ENCODE peak calls at places on chromosomes 3 and 15, in four cellular contexts. O is K562, W is A549, D is HepG2. F is an unnamed sample.

GRCh38 chr3:120040813-120041377 is 53.4 kb downstream of the GSK3B start:
- DNase-seq in O (no peak), W (no peak), D (no peak), F (no peak)

GRCh38 chr3:131393868-131394267 is 12.3 kb downstream of the NUDT16 start:
- DNase-seq in O (no peak), W (no peak), D (no peak), F (no peak)

GRCh38 chr3:73314182-73314951 is 252.9 kb downstream of the EBLN2 start:
- DNase-seq in O (no peak), W (no peak), D (no peak), F (no peak)

GRCh38 chr15:90618330-90619136 is 88.8 kb downstream of the CRTC3 start:
- DNase-seq in O (no peak), W (no peak), D (no peak), F (peak)

GRCh38 chr15:78033864-78034263 is 43.6 kb downstream of the TBC1D2B start:
- DNase-seq in O (no peak), W (no peak), D (no peak), F (peak)

GRCh38 chr3:168824107-168824506 is 728.4 kb upstream of the GOLIM4 start:
- DNase-seq in O (no peak), W (no peak), D (peak), F (no peak)

GRCh38 chr15:60964527-60964926 is 264.6 kb downstream of the RORA start:
- DNase-seq in O (no peak), W (no peak), D (no peak), F (no peak)

GRCh38 chr3:182729903-182730674 is 63.2 kb upstream of the ATP11B start:
- DNase-seq in O (no peak), W (no peak), D (no peak), F (no peak)

GRCh38 chr15:46577767-46578166 is 942.9 kb downstream of the SQOR start:
- DNase-seq in O (no peak), W (no peak), D (no peak), F (no peak)

GRCh38 chr3:13747627-13748026 is 132.2 kb downstream of the WNT7A start:
- DNase-seq in O (no peak), W (no peak), D (no peak), F (no peak)

GRCh38 chr3:150870406-150870805 is 34.8 kb downstream of the MINDY4B start:
- DNase-seq in O (no peak), W (no peak), D (no peak), F (peak)

GRCh38 chr3:86702381-86702958 is 288.5 kb downstream of the VGLL3 start:
- DNase-seq in O (peak), W (peak), D (no peak), F (peak)

GRCh38 chr3:183224581-183224980 is 28.5 kb upstream of the B3GNT5 start:
- DNase-seq in O (no peak), W (no peak), D (no peak), F (no peak)

GRCh38 chr3:103136621-103137020 is 701.8 kb downstream of the ZPLD1 start:
- DNase-seq in O (no peak), W (no peak), D (no peak), F (no peak)

GRCh38 chr3:13021141-13021933 is 51.9 kb downstream of the IQSEC1 start:
- DNase-seq in O (no peak), W (no peak), D (no peak), F (no peak)

GRCh38 chr3:4656059-4656458 is 162.9 kb downstream of the ITPR1 start:
- DNase-seq in O (peak), W (peak), D (peak), F (peak)

GRCh38 chr3:178370387-178370786 is 165.8 kb upstream of the KCNMB2 start:
- DNase-seq in O (no peak), W (no peak), D (no peak), F (no peak)

GRCh38 chr15:89177633-89178306 is 43.6 kb downstream of the RLBP1 start:
- DNase-seq in O (peak), W (peak), D (peak), F (peak)

GRCh38 chr3:133038089-133038730 is at the start of gene TMEM108:
- DNase-seq in O (peak), W (peak), D (no peak), F (peak)

GRCh38 chr15:36291501-36291900 is 287.9 kb upstream of the CDIN1 start:
- DNase-seq in O (no peak), W (no peak), D (no peak), F (no peak)

GRCh38 chr15:73881539-73882320 is 8.4 kb downstream of the TBC1D21 start:
- DNase-seq in O (no peak), W (no peak), D (no peak), F (no peak)

GRCh38 chr15:50907866-50908208 is 646 bp upstream of the AP4E1 start:
- DNase-seq in O (no peak), W (peak), D (peak), F (peak)

GRCh38 chr3:71451812-71452211 is 131.7 kb downstream of the FOXP1 start:
- DNase-seq in O (no peak), W (no peak), D (no peak), F (no peak)

GRCh38 chr3:58471025-58471887 is 20.6 kb upstream of the KCTD6 start:
- DNase-seq in O (peak), W (peak), D (peak), F (peak)

GRCh38 chr3:107797586-107797985 is 274.8 kb downstream of the BBX start:
- DNase-seq in O (no peak), W (no peak), D (no peak), F (no peak)

GRCh38 chr15:73368301-73369072 is at the start of gene HCN4:
- DNase-seq in O (peak), W (peak), D (no peak), F (no peak)

GRCh38 chr3:98343647-98344507 is 9.8 kb upstream of the OR5K4 start:
- DNase-seq in O (peak), W (peak), D (peak), F (peak)

GRCh38 chr3:134374791-134375541 is 719 bp upstream of the AMOTL2 start:
- DNase-seq in O (no peak), W (peak), D (peak), F (no peak)

GRCh38 chr15:26260517-26261133 is 397.5 kb upstream of the ATP10A start:
- DNase-seq in O (peak), W (peak), D (peak), F (peak)

GRCh38 chr15:92074161-92074560 is 220.7 kb downstream of the SLCO3A1 start:
- DNase-seq in O (no peak), W (no peak), D (no peak), F (no peak)

GRCh38 chr3:167913218-167913902 is 177.8 kb downstream of the SERPINI1 start:
- DNase-seq in O (no peak), W (peak), D (no peak), F (peak)

GRCh38 chr3:170811515-170811914 is 58.5 kb downstream of the RPL22L1 start:
- DNase-seq in O (peak), W (no peak), D (no peak), F (peak)

GRCh38 chr15:31261266-31262142 is 65.1 kb upstream of the KLF13 start:
- DNase-seq in O (no peak), W (no peak), D (no peak), F (no peak)

GRCh38 chr15:46735115-46735514 is 982.2 kb upstream of the SEMA6D start:
- DNase-seq in O (no peak), W (no peak), D (no peak), F (no peak)

GRCh38 chr15:86762874-86763273 is 683.2 kb downstream of the AGBL1 start:
- DNase-seq in O (no peak), W (no peak), D (no peak), F (no peak)

GRCh38 chr3:122581622-122582021 is 4.2 kb downstream of the PARP15 start:
- DNase-seq in O (no peak), W (no peak), D (no peak), F (no peak)

GRCh38 chr3:31466016-31466415 is 66.7 kb upstream of the STT3B start:
- DNase-seq in O (no peak), W (no peak), D (no peak), F (no peak)

GRCh38 chr15:78950906-78951840 is 6.3 kb upstream of the CTSH start:
- DNase-seq in O (no peak), W (peak), D (peak), F (peak)

GRCh38 chr15:100831466-100831865 is 48.2 kb upstream of the ALDH1A3 start:
- DNase-seq in O (no peak), W (no peak), D (no peak), F (no peak)
- TF ChIP-seq MAZ in O (no peak), W (no peak), D (no peak), F (no peak)

GRCh38 chr3:152325136-152325535 is 56.4 kb downstream of the MBNL1 start:
- DNase-seq in O (no peak), W (no peak), D (no peak), F (no peak)
- H3K4me3 ChIP-seq in O (no peak), W (no peak), D (no peak), F (no peak)

GRCh38 chr3:185423178-185423577 is 60.2 kb downstream of the MAP3K13 start:
- DNase-seq in O (no peak), W (peak), D (no peak), F (peak)

GRCh38 chr3:185420762-185421161 is 57.8 kb downstream of the MAP3K13 start:
- DNase-seq in O (no peak), W (no peak), D (no peak), F (no peak)

GRCh38 chr3:185422677-185423076 is 59.7 kb downstream of the MAP3K13 start:
- DNase-seq in O (no peak), W (no peak), D (no peak), F (no peak)

GRCh38 chr3:185424435-185424834 is 61.5 kb downstream of the MAP3K13 start:
- DNase-seq in O (no peak), W (no peak), D (no peak), F (no peak)

GRCh38 chr3:185421577-185422232 is 58.8 kb downstream of the MAP3K13 start:
- DNase-seq in O (no peak), W (no peak), D (no peak), F (no peak)
- TF ChIP-seq MAZ in O (no peak), W (no peak), D (no peak), F (no peak)

GRCh38 chr15:56236197-56236596 is 7.5 kb downstream of the RFX7 start:
- DNase-seq in O (no peak), W (no peak), D (no peak), F (peak)
- H3K4me3 ChIP-seq in O (no peak), W (no peak), D (no peak), F (no peak)

DNA sequence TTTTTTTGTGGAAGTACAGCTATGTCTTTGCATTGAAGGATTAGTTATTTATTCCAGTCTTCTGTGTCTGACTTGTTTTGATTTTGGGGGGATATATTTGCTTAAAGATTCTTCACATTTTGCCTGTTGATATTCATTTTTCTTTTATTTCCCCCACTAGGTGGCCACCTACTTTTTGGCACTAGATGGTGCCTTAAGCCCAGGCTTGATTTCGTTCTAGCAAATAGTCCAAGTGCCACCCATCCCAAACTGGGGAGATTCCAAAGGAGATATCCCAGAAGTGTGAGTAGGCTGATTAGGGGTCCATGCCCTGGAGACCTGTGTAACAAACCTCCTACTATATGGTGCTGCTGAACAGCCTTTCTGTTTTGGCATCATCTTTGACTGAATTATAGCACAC is 80.0 kb upstream of the SPATA16 start:
- DNase-seq in O (no peak), W (peak), D (peak), F (no peak)
- TF ChIP-seq MAZ in O (no peak), W (no peak), D (no peak), F (no peak)

DNA sequence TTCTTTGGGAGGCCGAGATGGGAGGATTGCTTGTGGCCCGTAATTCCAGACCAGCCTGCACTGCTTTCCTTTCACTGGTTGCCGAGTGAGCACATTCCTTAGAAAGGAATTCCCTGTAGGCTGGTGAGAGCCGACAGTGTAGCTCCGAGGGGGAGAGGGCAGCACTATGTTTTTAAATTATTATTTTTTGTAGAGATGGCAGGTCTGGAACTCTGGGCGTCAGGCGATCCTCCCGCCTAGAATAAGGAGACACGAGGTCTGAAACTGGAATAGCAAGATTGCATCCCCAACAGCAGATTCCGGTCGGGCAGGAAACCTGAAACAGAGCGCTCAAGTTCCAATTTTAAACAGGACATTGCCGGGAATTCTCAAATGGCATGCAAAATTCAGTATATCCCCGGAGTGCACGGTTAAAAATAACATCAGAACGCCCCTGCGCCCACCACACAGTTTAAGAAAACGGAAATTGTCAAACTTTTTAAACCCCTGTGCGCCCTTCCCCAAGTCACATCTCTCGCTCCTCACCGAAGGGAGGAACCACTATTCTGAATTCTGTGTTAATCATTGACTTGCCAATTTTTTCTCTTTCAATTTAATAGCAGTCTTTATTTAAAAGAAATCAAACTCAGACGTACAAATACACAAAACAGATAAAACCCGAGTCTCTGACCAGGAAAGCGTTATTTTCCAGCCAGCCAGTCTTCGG is 637 bp upstream of the RNU5B-1 start:
- DNase-seq in O (no peak), W (no peak), D (peak), F (peak)
- H3K4me3 ChIP-seq in O (peak), W (peak), D (peak), F (peak)

DNA sequence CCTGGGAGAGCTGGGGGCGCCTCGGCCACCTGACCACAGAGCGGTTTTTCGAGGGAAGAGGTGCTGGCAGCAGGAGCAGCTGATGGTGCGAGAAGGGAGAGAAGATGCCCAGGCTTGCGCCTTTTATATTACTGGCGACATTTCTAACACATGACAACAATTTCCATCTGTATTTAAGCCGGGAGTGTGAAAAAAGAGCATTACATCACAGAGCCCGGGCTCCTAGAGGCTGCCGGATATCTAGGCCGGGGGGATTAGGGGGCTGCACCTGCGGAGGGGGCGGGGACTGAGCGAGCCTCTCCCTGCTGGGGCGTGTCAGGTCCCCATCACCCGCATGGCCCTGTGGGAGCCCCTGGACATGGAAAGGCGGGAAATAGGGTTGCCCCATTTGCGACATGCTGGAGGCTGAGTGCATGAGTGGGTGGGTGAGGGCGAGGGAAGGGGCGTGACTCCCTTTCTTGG is 440.7 kb downstream of the MAGI1 start:
- DNase-seq in O (peak), W (no peak), D (no peak), F (no peak)
- TF ChIP-seq MAZ in O (no peak), W (no peak), D (no peak), F (no peak)

GRCh38 chr3:42072583-42072924 is 18.6 kb upstream of the TRAK1 start:
- DNase-seq in O (no peak), W (no peak), D (no peak), F (no peak)
- H3K4me3 ChIP-seq in O (no peak), W (no peak), D (no peak), F (no peak)

F was measured in IMR-90.